ENCODE peak calls at places on chromosomes 12 and 14, in five cellular contexts. M, D, F, Z and V are unnamed samples.

GRCh38 chr12:129902371-129903091 is 1.3 kb downstream of the TMEM132D start:
- DNase-seq in M (no peak), D (no peak), F (no peak), Z (no peak), V (no peak)

GRCh38 chr14:56147980-56148901 is 30.0 kb downstream of the PELI2 start:
- DNase-seq in M (no peak), D (no peak), F (no peak), Z (no peak), V (no peak)

GRCh38 chr12:34298971-34299801 is 276.9 kb downstream of the ALG10 start:
- DNase-seq in M (no peak), D (no peak), F (no peak), Z (no peak), V (no peak)

GRCh38 chr12:24561882-24562760 is 386.8 kb downstream of the BCAT1 start:
- DNase-seq in M (peak), D (no peak), F (peak), Z (no peak), V (peak)

GRCh38 chr14:101501858-101502615 is 59.3 kb upstream of the DIO3 start:
- DNase-seq in M (no peak), D (no peak), F (no peak), Z (no peak), V (no peak)

GRCh38 chr12:57260366-57260765 is 9.4 kb upstream of the STAC3 start:
- DNase-seq in M (no peak), D (no peak), F (no peak), Z (no peak), V (no peak)

GRCh38 chr14:102225386-102225785 is 79.6 kb downstream of the MOK start:
- DNase-seq in M (no peak), D (no peak), F (no peak), Z (no peak), V (no peak)

GRCh38 chr12:3090238-3091029 is 13.3 kb downstream of the TSPAN9 start:
- DNase-seq in M (no peak), D (no peak), F (no peak), Z (no peak), V (no peak)

GRCh38 chr12:43099691-43100163 is 452.3 kb downstream of the ADAMTS20 start:
- DNase-seq in M (no peak), D (no peak), F (no peak), Z (no peak), V (no peak)

GRCh38 chr14:59333668-59334067 is 131.5 kb downstream of the GPR135 start:
- DNase-seq in M (peak), D (no peak), F (no peak), Z (no peak), V (no peak)

GRCh38 chr14:68854421-68854820 is 61.6 kb upstream of the ZFP36L1 start:
- DNase-seq in M (no peak), D (no peak), F (no peak), Z (no peak), V (no peak)

GRCh38 chr12:46088040-46088439 is 97.7 kb upstream of the SCAF11 start:
- DNase-seq in M (no peak), D (no peak), F (no peak), Z (no peak), V (no peak)

GRCh38 chr12:93990832-93991748 is 157.3 kb upstream of the PLXNC1 start:
- DNase-seq in M (no peak), D (no peak), F (no peak), Z (no peak), V (no peak)
- TF ChIP-seq CTCF in M (no peak), D (no peak), F (no peak), Z (no peak), V (no peak)

DNA sequence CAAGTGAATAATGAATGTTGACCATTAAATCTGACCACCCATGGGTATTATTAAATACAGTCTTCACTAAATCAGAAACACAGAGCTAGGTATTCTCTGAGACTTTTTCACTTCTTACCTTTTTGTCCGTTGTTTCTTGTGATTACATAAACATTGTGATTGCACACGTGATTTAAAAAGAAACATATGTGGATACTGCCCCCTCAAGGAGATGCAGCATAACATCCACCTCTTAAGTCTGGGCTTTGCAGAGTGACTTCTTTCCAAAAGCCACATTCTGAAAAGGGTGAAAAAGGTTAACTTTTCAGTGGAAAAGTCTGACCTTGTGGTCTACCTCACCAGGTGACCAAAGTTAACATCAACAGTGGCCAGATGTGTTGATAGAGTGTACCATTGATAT is 185.5 kb upstream of the FAR2 start:
- DNase-seq in M (no peak), D (peak), F (no peak), Z (peak), V (no peak)
- TF ChIP-seq CTCF in M (no peak), D (peak), F (no peak), Z (peak), V (no peak)

GRCh38 chr14:70254476-70254961 is 65.8 kb upstream of the SLC8A3 start:
- DNase-seq in M (no peak), D (peak), F (peak), Z (no peak), V (peak)

GRCh38 chr14:70259420-70259819 is 70.7 kb upstream of the SLC8A3 start:
- DNase-seq in M (no peak), D (no peak), F (no peak), Z (no peak), V (no peak)

GRCh38 chr14:70257526-70257925 is 68.8 kb upstream of the SLC8A3 start:
- DNase-seq in M (no peak), D (peak), F (peak), Z (peak), V (peak)
- TF ChIP-seq CTCF in M (no peak), D (peak), F (peak), Z (peak), V (no peak)

DNA sequence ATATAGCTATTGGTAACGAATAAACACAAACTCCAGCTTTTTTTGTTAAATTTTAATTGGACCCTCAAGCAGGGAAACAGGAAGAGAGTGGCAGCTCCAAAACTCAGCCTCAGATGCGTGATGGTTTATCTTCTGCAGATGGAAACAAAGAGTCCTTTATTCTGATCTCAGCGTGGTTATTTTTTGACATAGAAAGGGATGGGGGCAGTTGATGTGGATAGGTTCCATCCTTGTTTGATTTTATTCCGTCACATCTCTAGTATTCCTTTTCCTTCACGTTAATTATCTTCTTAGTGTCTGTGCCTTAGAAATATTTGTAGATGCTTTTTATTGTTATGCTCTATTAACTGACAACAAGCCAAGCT is 447.6 kb upstream of the SEL1L start:
- DNase-seq in M (no peak), D (no peak), F (no peak), Z (no peak), V (no peak)
- TF ChIP-seq CTCF in M (no peak), D (no peak), F (no peak), Z (no peak), V (no peak)

GRCh38 chr12:65689508-65689907 is 134.8 kb upstream of the HMGA2 start:
- DNase-seq in M (no peak), D (no peak), F (no peak), Z (no peak), V (no peak)

GRCh38 chr12:65681226-65681625 is 143.1 kb upstream of the HMGA2 start:
- DNase-seq in M (no peak), D (no peak), F (no peak), Z (no peak), V (no peak)

GRCh38 chr12:65684906-65685305 is 139.4 kb upstream of the HMGA2 start:
- DNase-seq in M (no peak), D (no peak), F (no peak), Z (no peak), V (no peak)

GRCh38 chr12:65682145-65682544 is 142.1 kb upstream of the HMGA2 start:
- DNase-seq in M (no peak), D (no peak), F (no peak), Z (no peak), V (no peak)

GRCh38 chr12:65685514-65685913 is 138.8 kb upstream of the HMGA2 start:
- DNase-seq in M (no peak), D (peak), F (no peak), Z (no peak), V (no peak)
- TF ChIP-seq CTCF in M (peak), D (peak), F (peak), Z (peak), V (peak)

GRCh38 chr12:55829967-55830600 is 697 bp upstream of the DNAJC14 start:
- DNase-seq in M (no peak), D (peak), F (peak), Z (peak), V (peak)
- TF ChIP-seq CTCF in M (no peak), D (no peak), F (no peak), Z (no peak), V (no peak)

GRCh38 chr12:92603741-92604432 is 98.9 kb upstream of the PLEKHG7 start:
- DNase-seq in M (no peak), D (no peak), F (no peak), Z (no peak), V (no peak)
- TF ChIP-seq CTCF in M (no peak), D (no peak), F (no peak), Z (peak), V (no peak)

GRCh38 chr12:49264873-49265792 is at the start of gene TUBA1C:
- DNase-seq in M (peak), D (peak), F (peak), Z (peak), V (peak)

GRCh38 chr12:49263400-49263763 is 1.5 kb upstream of the TUBA1C start:
- DNase-seq in M (no peak), D (no peak), F (no peak), Z (no peak), V (no peak)

GRCh38 chr12:49260831-49261363 is 4.0 kb upstream of the TUBA1C start:
- DNase-seq in M (no peak), D (no peak), F (no peak), Z (no peak), V (no peak)

GRCh38 chr12:49261726-49262125 is 3.2 kb upstream of the TUBA1C start:
- DNase-seq in M (no peak), D (no peak), F (no peak), Z (no peak), V (no peak)

DNA sequence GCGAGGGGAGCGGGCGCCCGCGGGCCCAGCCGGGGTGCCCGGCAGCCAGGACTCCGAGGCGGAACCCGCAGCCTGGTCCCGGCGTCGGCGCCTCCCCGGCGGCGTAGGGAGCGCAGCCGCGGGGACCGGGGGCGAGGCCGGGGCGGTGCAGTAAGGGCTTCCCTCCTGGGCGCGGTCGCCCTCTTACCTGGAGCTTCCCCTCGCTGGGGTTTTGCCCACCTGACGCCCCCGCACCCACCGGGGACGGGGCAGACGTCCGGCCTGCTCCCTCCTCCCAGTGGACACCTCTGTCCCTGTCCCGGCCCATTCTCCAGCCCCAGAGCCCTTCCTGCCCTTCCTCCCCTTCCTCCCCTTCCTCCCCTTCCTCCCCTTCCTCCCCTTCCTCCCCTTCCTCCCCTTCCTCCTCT is 413 bp upstream of the TUBA1C start:
- DNase-seq in M (no peak), D (no peak), F (no peak), Z (peak), V (peak)
- TF ChIP-seq CTCF in M (no peak), D (no peak), F (no peak), Z (no peak), V (no peak)

GRCh38 chr14:39576258-39576657 is 144.0 kb upstream of the FBXO33 start:
- DNase-seq in M (no peak), D (peak), F (no peak), Z (no peak), V (no peak)
- TF ChIP-seq CTCF in M (no peak), D (peak), F (no peak), Z (peak), V (no peak)